ENCODE peak calls at places on chromosomes 16 and 17, in five cellular contexts. One of them, this sample, is unnamed.

GRCh38 chr16:64181526-64181925 is 940.3 kb downstream of the CDH11 start:
- DNase-seq in neural crest cell: no peak
- DNase-seq in GM06990: no peak
- DNase-seq in osteocyte: no peak
- DNase-seq in astrocyte: no peak
- DNase-seq in this sample: no peak

GRCh38 chr17:47621293-47622178 is 28.2 kb upstream of the KPNB1 start:
- DNase-seq in neural crest cell: no peak
- DNase-seq in GM06990: no peak
- DNase-seq in osteocyte: peak
- DNase-seq in astrocyte: peak
- DNase-seq in this sample: no peak

GRCh38 chr16:20327444-20328041 is at the start of gene GP2:
- DNase-seq in neural crest cell: no peak
- DNase-seq in GM06990: no peak
- DNase-seq in osteocyte: no peak
- DNase-seq in astrocyte: no peak
- DNase-seq in this sample: no peak

GRCh38 chr17:12637015-12637414 is 28.7 kb upstream of the MYOCD start:
- DNase-seq in neural crest cell: no peak
- DNase-seq in GM06990: no peak
- DNase-seq in osteocyte: no peak
- DNase-seq in astrocyte: peak
- DNase-seq in this sample: no peak

GRCh38 chr16:31088459-31089183 is at the start of gene PRSS53:
- DNase-seq in neural crest cell: no peak
- DNase-seq in GM06990: no peak
- DNase-seq in osteocyte: no peak
- DNase-seq in astrocyte: no peak
- DNase-seq in this sample: no peak

GRCh38 chr17:34235389-34236028 is 19.6 kb upstream of the CCL2 start:
- DNase-seq in neural crest cell: no peak
- DNase-seq in GM06990: no peak
- DNase-seq in osteocyte: no peak
- DNase-seq in astrocyte: peak
- DNase-seq in this sample: no peak

GRCh38 chr17:41654134-41654907 is 29.9 kb upstream of the KRT17 start:
- DNase-seq in neural crest cell: no peak
- DNase-seq in GM06990: no peak
- DNase-seq in osteocyte: no peak
- DNase-seq in astrocyte: no peak
- DNase-seq in this sample: no peak

GRCh38 chr17:59800530-59800942 is 92.2 kb downstream of the TUBD1 start:
- DNase-seq in neural crest cell: no peak
- DNase-seq in GM06990: no peak
- DNase-seq in osteocyte: no peak
- DNase-seq in astrocyte: no peak
- DNase-seq in this sample: no peak

GRCh38 chr17:72226322-72226721 is 105.5 kb downstream of the SOX9 start:
- DNase-seq in neural crest cell: no peak
- DNase-seq in GM06990: no peak
- DNase-seq in osteocyte: no peak
- DNase-seq in astrocyte: no peak
- DNase-seq in this sample: no peak

GRCh38 chr17:62064791-62065563 is at the start of gene MED13:
- DNase-seq in neural crest cell: peak
- DNase-seq in GM06990: peak
- DNase-seq in osteocyte: peak
- DNase-seq in astrocyte: no peak
- DNase-seq in this sample: peak

GRCh38 chr16:80527297-80527696 is 13.5 kb upstream of the DYNLRB2 start:
- DNase-seq in neural crest cell: no peak
- DNase-seq in GM06990: peak
- DNase-seq in osteocyte: no peak
- DNase-seq in astrocyte: peak
- DNase-seq in this sample: peak

GRCh38 chr17:36786867-36787266 is 150.4 kb upstream of the LHX1 start:
- DNase-seq in neural crest cell: no peak
- DNase-seq in GM06990: no peak
- DNase-seq in osteocyte: no peak
- DNase-seq in astrocyte: no peak
- DNase-seq in this sample: no peak

GRCh38 chr17:38464723-38465419 is 36.6 kb downstream of the ARHGAP23 start:
- DNase-seq in neural crest cell: no peak
- DNase-seq in GM06990: no peak
- DNase-seq in osteocyte: peak
- DNase-seq in astrocyte: peak
- DNase-seq in this sample: peak

GRCh38 chr17:57682667-57683066 is 62.4 kb downstream of the CCDC182 start:
- DNase-seq in neural crest cell: no peak
- DNase-seq in GM06990: no peak
- DNase-seq in osteocyte: peak
- DNase-seq in astrocyte: no peak
- DNase-seq in this sample: no peak

GRCh38 chr17:8160224-8160577 is 2.5 kb downstream of the VAMP2 start:
- DNase-seq in neural crest cell: no peak
- DNase-seq in GM06990: no peak
- DNase-seq in osteocyte: no peak
- DNase-seq in astrocyte: no peak
- DNase-seq in this sample: no peak

GRCh38 chr16:73949574-73950348 is 346.9 kb upstream of the PSMD7 start:
- DNase-seq in neural crest cell: no peak
- DNase-seq in GM06990: no peak
- DNase-seq in osteocyte: no peak
- DNase-seq in astrocyte: peak
- DNase-seq in this sample: no peak

GRCh38 chr17:55067697-55068439 is 99.3 kb downstream of the STXBP4 start:
- DNase-seq in neural crest cell: no peak
- DNase-seq in GM06990: no peak
- DNase-seq in osteocyte: no peak
- DNase-seq in astrocyte: peak
- DNase-seq in this sample: no peak

GRCh38 chr16:76900285-76901263 is 290.4 kb upstream of the MON1B start:
- DNase-seq in neural crest cell: no peak
- DNase-seq in GM06990: no peak
- DNase-seq in osteocyte: no peak
- DNase-seq in astrocyte: no peak
- DNase-seq in this sample: no peak

GRCh38 chr16:57500578-57501111 is 14.4 kb upstream of the DOK4 start:
- DNase-seq in neural crest cell: no peak
- DNase-seq in GM06990: no peak
- DNase-seq in osteocyte: no peak
- DNase-seq in astrocyte: no peak
- DNase-seq in this sample: no peak

GRCh38 chr17:16919663-16920627 is 52.0 kb downstream of the TNFRSF13B start:
- DNase-seq in neural crest cell: no peak
- DNase-seq in GM06990: no peak
- DNase-seq in osteocyte: peak
- DNase-seq in astrocyte: no peak
- DNase-seq in this sample: no peak

GRCh38 chr17:17413215-17413792 is 63.5 kb upstream of the MED9 start:
- DNase-seq in neural crest cell: no peak
- DNase-seq in GM06990: no peak
- DNase-seq in osteocyte: no peak
- DNase-seq in astrocyte: peak
- DNase-seq in this sample: no peak

DNA sequence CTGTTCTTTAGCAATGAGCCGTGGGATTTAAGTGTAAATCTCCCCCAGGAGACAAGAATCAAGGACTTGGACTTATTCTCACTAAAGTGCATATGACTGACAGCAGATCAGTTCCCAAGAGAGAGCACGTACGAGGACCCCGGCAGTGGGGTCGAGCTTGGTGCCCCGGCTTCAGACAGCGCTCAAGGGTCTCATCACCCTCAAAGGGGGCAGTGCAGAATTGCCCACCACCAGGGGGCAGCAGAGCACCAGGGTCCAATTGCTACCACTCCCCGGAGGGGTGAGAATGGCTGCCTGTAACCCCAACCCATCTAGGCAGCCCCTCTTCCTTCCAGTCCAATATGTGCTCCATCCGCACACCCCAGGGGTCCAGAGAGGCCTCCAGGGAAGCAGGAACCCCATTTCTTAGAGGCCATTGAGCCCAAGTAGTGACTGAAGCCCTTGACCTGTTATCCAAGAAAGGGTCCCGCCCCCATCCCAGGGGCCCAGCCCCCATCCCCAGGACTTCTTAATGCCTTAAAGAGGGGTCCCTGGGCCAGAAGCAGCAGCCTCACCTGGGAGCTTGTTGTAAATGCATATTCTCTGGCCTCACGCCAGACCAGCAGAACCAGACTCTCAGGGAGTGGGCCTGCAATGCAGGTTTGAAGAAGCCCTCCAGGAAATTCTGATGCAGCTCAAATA is 86.1 kb downstream of the ZDHHC7 start:
- DNase-seq in neural crest cell: no peak
- DNase-seq in GM06990: no peak
- DNase-seq in osteocyte: no peak
- DNase-seq in astrocyte: no peak
- DNase-seq in this sample: peak
- TF ChIP-seq CTCF in neural crest cell: peak
- TF ChIP-seq CTCF in GM06990: peak
- TF ChIP-seq CTCF in osteocyte: peak
- TF ChIP-seq CTCF in astrocyte: peak
- TF ChIP-seq CTCF in this sample: peak

GRCh38 chr17:44385287-44386181 is 3.9 kb downstream of the ITGA2B start:
- DNase-seq in neural crest cell: peak
- DNase-seq in GM06990: peak
- DNase-seq in osteocyte: no peak
- DNase-seq in astrocyte: peak
- DNase-seq in this sample: peak
- TF ChIP-seq CTCF in neural crest cell: peak
- TF ChIP-seq CTCF in GM06990: peak
- TF ChIP-seq CTCF in osteocyte: peak
- TF ChIP-seq CTCF in astrocyte: no peak
- TF ChIP-seq CTCF in this sample: peak

GRCh38 chr17:80151333-80151732 is 4.4 kb upstream of the EIF4A3 start:
- DNase-seq in neural crest cell: no peak
- DNase-seq in GM06990: no peak
- DNase-seq in osteocyte: no peak
- DNase-seq in astrocyte: peak
- DNase-seq in this sample: no peak

GRCh38 chr17:80142929-80143328 is 4.0 kb downstream of the EIF4A3 start:
- DNase-seq in neural crest cell: no peak
- DNase-seq in GM06990: no peak
- DNase-seq in osteocyte: no peak
- DNase-seq in astrocyte: no peak
- DNase-seq in this sample: no peak

GRCh38 chr17:80146121-80147034 is 550 bp downstream of the EIF4A3 start:
- DNase-seq in neural crest cell: no peak
- DNase-seq in GM06990: no peak
- DNase-seq in osteocyte: no peak
- DNase-seq in astrocyte: no peak
- DNase-seq in this sample: peak

GRCh38 chr17:80145076-80146075 is 1.6 kb downstream of the EIF4A3 start:
- DNase-seq in neural crest cell: no peak
- DNase-seq in GM06990: no peak
- DNase-seq in osteocyte: no peak
- DNase-seq in astrocyte: no peak
- DNase-seq in this sample: no peak

DNA sequence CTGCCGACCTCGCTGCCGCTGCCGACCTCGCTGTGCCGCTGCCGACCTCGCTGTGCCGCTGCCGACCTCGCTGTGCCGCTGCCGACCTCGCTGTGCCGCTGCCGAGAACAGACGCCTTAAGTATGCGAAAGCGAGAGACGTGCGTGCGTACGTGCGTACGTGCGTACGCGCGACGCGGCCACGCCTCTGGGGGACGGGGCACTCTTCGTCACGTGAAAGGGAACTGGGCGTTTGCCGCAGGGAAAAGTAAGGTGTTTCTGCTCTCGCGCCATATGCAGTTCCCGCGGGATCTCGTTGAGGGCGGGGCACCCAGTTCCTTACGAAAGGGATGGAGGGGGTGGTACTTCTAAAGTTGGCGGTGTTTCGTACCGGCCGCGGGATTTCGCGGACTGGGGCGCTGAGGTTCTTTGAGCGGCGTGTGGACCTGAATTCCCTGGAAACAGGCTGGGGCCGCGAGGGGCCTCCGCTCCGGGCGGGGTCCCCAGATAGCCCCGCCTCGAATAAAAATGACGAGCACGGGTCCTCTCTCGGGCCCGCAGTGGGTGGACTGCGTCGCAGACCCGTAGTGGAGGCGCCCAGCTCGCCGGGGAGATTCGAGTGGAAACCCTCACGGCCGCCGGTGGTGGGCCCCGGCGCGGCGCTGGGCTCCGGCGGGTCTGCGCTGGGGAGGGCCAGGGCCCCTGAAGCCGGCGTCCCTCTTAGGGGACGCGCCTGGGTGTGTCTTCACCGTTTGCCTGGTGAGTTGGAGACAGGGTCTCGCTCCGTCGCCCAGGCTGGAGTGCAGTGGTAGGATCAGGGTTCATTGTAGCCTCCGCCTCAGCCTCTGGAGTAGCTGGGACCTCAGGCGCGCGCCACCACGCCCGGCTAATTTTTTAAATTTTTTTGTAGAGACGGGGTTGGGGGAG is at the start of gene EIF4A3:
- DNase-seq in neural crest cell: peak
- DNase-seq in GM06990: peak
- DNase-seq in osteocyte: peak
- DNase-seq in astrocyte: peak
- DNase-seq in this sample: peak
- TF ChIP-seq CTCF in neural crest cell: no peak
- TF ChIP-seq CTCF in GM06990: no peak
- TF ChIP-seq CTCF in osteocyte: no peak
- TF ChIP-seq CTCF in astrocyte: no peak
- TF ChIP-seq CTCF in this sample: peak

DNA sequence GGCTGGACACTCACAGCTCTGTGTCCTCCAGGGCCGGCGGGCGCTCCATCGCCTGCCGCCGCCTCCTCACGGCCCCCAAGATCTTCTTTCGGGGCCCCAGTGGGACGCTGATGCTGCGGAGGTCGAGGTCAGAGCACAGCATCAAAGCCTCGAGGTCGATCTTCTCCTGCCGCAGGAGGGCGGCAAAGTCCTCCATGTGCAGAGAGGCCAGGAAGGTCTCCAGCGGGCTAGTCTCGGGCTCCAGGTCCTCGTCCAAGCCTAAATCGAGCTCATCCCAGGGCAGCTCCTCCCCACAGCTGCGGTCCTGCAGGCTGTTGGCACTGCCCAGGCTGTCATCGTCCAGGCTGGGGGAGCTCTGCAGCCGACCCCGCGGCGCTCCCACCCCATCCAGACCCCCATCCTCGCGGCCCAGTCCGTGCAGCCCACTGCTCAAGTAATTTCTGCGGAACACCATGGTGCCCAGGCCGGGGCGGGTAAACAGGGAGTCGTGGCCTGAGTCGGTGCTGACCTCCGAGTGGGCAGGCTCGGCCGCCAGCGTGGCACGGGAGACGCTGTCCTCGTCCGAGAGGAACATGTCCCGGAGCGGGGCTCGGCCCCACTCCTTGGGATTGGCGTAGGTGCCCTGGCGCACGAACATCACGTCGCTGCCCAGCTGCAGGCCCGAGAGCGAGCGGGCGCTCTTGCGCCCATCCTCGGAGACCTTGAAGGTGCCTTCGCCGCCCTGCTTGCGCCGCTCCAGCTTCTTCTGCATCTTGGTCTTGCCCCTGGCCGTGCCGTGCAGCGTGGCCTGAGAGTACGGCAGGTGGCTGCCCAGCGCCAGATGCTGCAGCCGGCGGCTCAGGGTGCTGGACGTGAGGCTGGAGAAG is 3.4 kb downstream of the USH1G start:
- DNase-seq in neural crest cell: no peak
- DNase-seq in GM06990: no peak
- DNase-seq in osteocyte: no peak
- DNase-seq in astrocyte: no peak
- DNase-seq in this sample: no peak
- TF ChIP-seq CTCF in neural crest cell: peak
- TF ChIP-seq CTCF in GM06990: peak
- TF ChIP-seq CTCF in osteocyte: no peak
- TF ChIP-seq CTCF in astrocyte: no peak
- TF ChIP-seq CTCF in this sample: no peak

GRCh38 chr16:13896543-13897182 is 23.3 kb upstream of the ERCC4 start:
- DNase-seq in neural crest cell: no peak
- DNase-seq in GM06990: no peak
- DNase-seq in osteocyte: no peak
- DNase-seq in astrocyte: no peak
- DNase-seq in this sample: no peak
- TF ChIP-seq CTCF in neural crest cell: peak
- TF ChIP-seq CTCF in GM06990: peak
- TF ChIP-seq CTCF in osteocyte: peak
- TF ChIP-seq CTCF in astrocyte: peak
- TF ChIP-seq CTCF in this sample: peak

This sample was measured in GM13977.